ENCODE peak calls at places on chromosomes 7 and 10, in five cellular contexts. X is T1000, A is KG1, I is HFFc6, D is RCC 7860. P is an unnamed sample.

GRCh38 chr10:74746813-74747212 is 79.6 kb upstream of the KAT6B start:
- DNase-seq in X (no peak), A (no peak), I (no peak), D (no peak), P (no peak)

GRCh38 chr10:80186364-80187012 is 18.8 kb downstream of the ANXA11 start:
- DNase-seq in X (no peak), A (no peak), I (no peak), D (no peak), P (no peak)

GRCh38 chr7:79118143-79118542 is 335.3 kb downstream of the MAGI2 start:
- DNase-seq in X (no peak), A (no peak), I (peak), D (no peak), P (no peak)

GRCh38 chr10:3678629-3679227 is 106.3 kb downstream of the KLF6 start:
- DNase-seq in X (no peak), A (no peak), I (no peak), D (no peak), P (no peak)

GRCh38 chr10:59965899-59966650 is 59.7 kb upstream of the CCDC6 start:
- DNase-seq in X (no peak), A (no peak), I (no peak), D (no peak), P (no peak)

GRCh38 chr10:32237644-32238345 is 109.2 kb downstream of the EPC1 start:
- DNase-seq in X (no peak), A (no peak), I (peak), D (no peak), P (no peak)

GRCh38 chr10:47079177-47079580 is 168.0 kb downstream of the PTPN20 start:
- DNase-seq in X (no peak), A (no peak), I (no peak), D (no peak), P (no peak)

GRCh38 chr7:34133983-34134782 is 228.8 kb downstream of the BMPER start:
- DNase-seq in X (peak), A (peak), I (peak), D (peak), P (peak)

GRCh38 chr7:46908770-46909169 is 673.1 kb downstream of the TNS3 start:
- DNase-seq in X (peak), A (no peak), I (peak), D (peak), P (peak)

GRCh38 chr7:80940539-80941205 is 21.8 kb upstream of the SEMA3C start:
- DNase-seq in X (no peak), A (no peak), I (no peak), D (peak), P (no peak)

GRCh38 chr7:102978280-102978679 is 65.5 kb downstream of the LRRC17 start:
- DNase-seq in X (no peak), A (no peak), I (peak), D (peak), P (peak)

GRCh38 chr10:99983280-99983988 is 26.3 kb downstream of the DNMBP start:
- DNase-seq in X (no peak), A (no peak), I (peak), D (no peak), P (no peak)

GRCh38 chr10:23512355-23513058 is 73.6 kb downstream of the OTUD1 start:
- DNase-seq in X (no peak), A (no peak), I (peak), D (peak), P (peak)

GRCh38 chr7:23530355-23530754 is 1.4 kb downstream of the TRA2A start:
- DNase-seq in X (no peak), A (no peak), I (peak), D (peak), P (peak)

GRCh38 chr7:33107136-33108066 is 1.8 kb downstream of the RP9 start:
- DNase-seq in X (no peak), A (peak), I (peak), D (no peak), P (peak)

GRCh38 chr7:149440222-149440621 is 20.6 kb downstream of the ZNF777 start:
- DNase-seq in X (no peak), A (no peak), I (no peak), D (no peak), P (no peak)

GRCh38 chr7:46363688-46364087 is 442.6 kb upstream of the IGFBP3 start:
- DNase-seq in X (no peak), A (no peak), I (no peak), D (no peak), P (no peak)

P was measured in PC-9.